ENCODE peak calls at places on chromosomes 3 and 15, in nine cellular contexts. Z, V, U, A, D, H, P, I and E are unnamed samples.

GRCh38 chr15:60370804-60371700 is 26.7 kb downstream of the ANXA2 start:
- DNase-seq in Z (peak), D (peak), A (no peak), P (peak), H (no peak), V (no peak), I (peak), U (no peak), E (no peak)

GRCh38 chr15:89408512-89409183 is 74.0 kb upstream of the POLG start:
- DNase-seq in H (no peak), P (no peak), D (no peak), A (no peak), Z (no peak), I (no peak), V (no peak), U (no peak), E (no peak)

GRCh38 chr3:14586611-14587010 is 46.5 kb upstream of the GRIP2 start:
- DNase-seq in I (no peak), D (no peak), V (no peak), Z (no peak), H (no peak), A (no peak), P (no peak), U (no peak), E (no peak)

GRCh38 chr3:169911272-169911671 is at the start of gene SAMD7:
- DNase-seq in A (no peak), P (no peak), H (no peak), V (no peak), U (no peak), D (no peak), I (no peak), Z (no peak), E (no peak)

GRCh38 chr15:70156781-70157261 is 59.1 kb upstream of the TLE3 start:
- DNase-seq in H (no peak), I (peak), A (no peak), P (peak), V (no peak), Z (peak), U (peak), D (peak), E (no peak)

GRCh38 chr15:60733196-60733595 is 254.3 kb upstream of the ICE2 start:
- DNase-seq in H (no peak), A (no peak), D (no peak), U (no peak), Z (no peak), I (no peak), P (no peak), V (no peak), E (no peak)

GRCh38 chr3:43759297-43759782 is 68.6 kb downstream of the ABHD5 start:
- DNase-seq in U (no peak), H (peak), A (no peak), P (peak), V (peak), D (no peak), Z (peak), I (no peak), E (no peak)

GRCh38 chr3:71226565-71227281 is 356.8 kb downstream of the FOXP1 start:
- DNase-seq in I (no peak), Z (peak), U (no peak), V (peak), D (peak), H (no peak), A (peak), P (peak), E (no peak)

GRCh38 chr15:52178765-52179164 is 12.4 kb downstream of the GNB5 start:
- DNase-seq in A (no peak), P (no peak), D (no peak), U (peak), Z (no peak), H (no peak), V (no peak), I (peak), E (no peak)

GRCh38 chr15:100806157-100806556 is 73.5 kb upstream of the ALDH1A3 start:
- DNase-seq in Z (no peak), I (no peak), U (no peak), V (no peak), D (no peak), P (no peak), A (no peak), H (no peak), E (no peak)

GRCh38 chr3:64686446-64686908 is 1.3 kb downstream of the ADAMTS9 start:
- DNase-seq in D (peak), U (no peak), Z (peak), V (peak), H (peak), P (peak), A (peak), I (no peak), E (no peak)

GRCh38 chr15:80418892-80419537 is 14.8 kb downstream of the ARNT2 start:
- DNase-seq in Z (no peak), H (peak), I (no peak), A (peak), U (no peak), P (no peak), D (no peak), V (peak), E (peak)

GRCh38 chr15:51775967-51776816 is 24.8 kb downstream of the TMOD2 start:
- DNase-seq in D (no peak), I (peak), A (peak), U (peak), Z (no peak), P (peak), V (peak), H (peak), E (peak)

GRCh38 chr3:97940034-97940433 is 32.2 kb downstream of the RIOX2 start:
- DNase-seq in D (no peak), H (peak), A (no peak), Z (no peak), I (no peak), P (no peak), U (no peak), V (peak), E (no peak)

GRCh38 chr3:101229681-101230080 is 90.7 kb downstream of the IMPG2 start:
- DNase-seq in D (no peak), I (no peak), Z (no peak), V (no peak), H (no peak), U (no peak), P (no peak), A (no peak), E (no peak)

GRCh38 chr3:183114779-183115178 is 15.5 kb upstream of the MCCC1 start:
- DNase-seq in H (peak), D (no peak), I (no peak), A (no peak), U (peak), V (no peak), Z (no peak), P (no peak), E (no peak)

GRCh38 chr3:38004415-38005075 is 14.0 kb downstream of the VILL start:
- DNase-seq in I (no peak), D (peak), P (peak), U (peak), V (peak), Z (peak), H (peak), A (no peak), E (peak)

GRCh38 chr3:155065537-155065936 is 14.6 kb upstream of the MME start:
- DNase-seq in P (no peak), D (no peak), V (peak), H (no peak), A (no peak), I (no peak), U (no peak), Z (peak), E (no peak)

GRCh38 chr3:39343076-39343717 is 13.7 kb downstream of the CCR8 start:
- DNase-seq in A (no peak), P (no peak), V (no peak), I (no peak), Z (no peak), D (no peak), U (no peak), H (no peak), E (no peak)

GRCh38 chr3:185815391-185816282 is 9.2 kb downstream of the IGF2BP2 start:
- DNase-seq in V (peak), Z (no peak), D (no peak), I (no peak), A (no peak), H (peak), U (no peak), P (no peak), E (no peak)

GRCh38 chr3:71402280-71402679 is 181.2 kb downstream of the FOXP1 start:
- DNase-seq in D (no peak), P (no peak), V (no peak), A (no peak), U (no peak), I (no peak), Z (no peak), H (no peak), E (no peak)

GRCh38 chr3:40985195-40985594 is 214.1 kb upstream of the CTNNB1 start:
- DNase-seq in P (no peak), D (no peak), H (no peak), A (no peak), Z (no peak), V (peak), I (no peak), U (no peak), E (no peak)

GRCh38 chr15:45869034-45869668 is 234.3 kb downstream of the SQOR start:
- DNase-seq in U (no peak), Z (no peak), H (no peak), V (no peak), P (no peak), I (no peak), A (no peak), D (no peak), E (no peak)

GRCh38 chr3:150059241-150059640 is 88.5 kb upstream of the PFN2 start:
- DNase-seq in V (no peak), D (no peak), P (no peak), U (no peak), H (no peak), I (no peak), A (no peak), Z (no peak), E (no peak)

GRCh38 chr15:98658831-98659699 is 10.7 kb downstream of the IGF1R start:
- DNase-seq in V (peak), H (peak), U (peak), P (peak), Z (no peak), A (peak), I (no peak), D (no peak), E (peak)

GRCh38 chr15:93048759-93049161 is 40.3 kb downstream of the RGMA start:
- DNase-seq in V (no peak), D (no peak), A (no peak), U (no peak), P (no peak), Z (peak), I (no peak), H (no peak), E (no peak)

GRCh38 chr3:182019926-182020325 is 308.2 kb downstream of the SOX2 start:
- DNase-seq in H (no peak), V (no peak), P (no peak), U (no peak), I (no peak), A (no peak), Z (no peak), D (no peak), E (no peak)

DNA sequence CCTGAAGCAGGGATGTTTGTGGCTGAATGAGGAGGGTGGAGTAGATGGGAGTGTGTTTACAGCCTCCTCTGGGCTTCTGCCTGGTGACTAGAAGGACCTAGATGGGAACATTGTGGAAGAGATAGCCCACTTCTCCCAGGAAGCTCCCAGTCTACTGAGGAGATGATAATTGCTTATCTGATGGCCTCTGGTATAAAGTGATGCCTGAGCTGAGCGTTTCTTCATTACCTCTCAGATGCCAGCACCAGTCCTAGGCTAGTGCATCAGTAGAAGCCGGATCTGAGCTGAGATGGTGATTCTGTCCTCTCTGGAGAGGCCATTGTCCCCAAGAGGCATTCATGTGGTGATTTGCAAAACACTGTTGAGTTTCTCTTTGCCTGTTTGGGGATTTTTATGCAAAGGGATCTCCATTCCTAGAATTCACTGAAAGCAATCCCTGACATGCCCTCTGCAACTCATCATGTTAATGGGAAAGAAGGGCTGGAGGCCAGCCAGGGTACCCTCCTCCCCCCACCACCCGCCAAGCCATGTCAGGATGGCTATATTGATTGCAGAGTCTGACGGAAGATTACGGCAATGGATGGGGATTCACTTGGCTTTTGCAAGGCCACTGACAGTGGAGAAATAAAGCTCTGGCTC is 166.4 kb upstream of the ROPN1 start:
- DNase-seq in A (no peak), Z (no peak), D (no peak), I (no peak), H (peak), P (no peak), U (no peak), V (no peak), E (no peak)
- TF ChIP-seq CTCF in A (no peak), Z (no peak), D (no peak), I (no peak), H (no peak), P (no peak), U (no peak), V (no peak), E (no peak)

GRCh38 chr3:113005622-113006021 is 14.8 kb downstream of the GTPBP8 start:
- DNase-seq in H (no peak), D (no peak), A (no peak), Z (no peak), U (no peak), P (no peak), I (no peak), V (no peak), E (no peak)
- TF ChIP-seq CTCF in H (no peak), D (no peak), A (no peak), Z (no peak), U (no peak), P (no peak), I (no peak), V (no peak), E (no peak)

GRCh38 chr3:123656691-123657090 is 71.8 kb upstream of the HACD2 start:
- DNase-seq in P (no peak), V (peak), A (no peak), Z (no peak), H (peak), D (no peak), I (no peak), U (no peak), E (no peak)
- TF ChIP-seq CTCF in P (no peak), V (peak), A (no peak), Z (peak), H (peak), D (no peak), I (no peak), U (no peak), E (peak)

GRCh38 chr3:184461219-184461618 is 81.4 kb downstream of the CHRD start:
- DNase-seq in P (no peak), I (no peak), A (no peak), U (no peak), D (no peak), V (no peak), H (no peak), Z (no peak), E (no peak)
- TF ChIP-seq CTCF in P (no peak), I (no peak), A (no peak), U (no peak), D (no peak), V (no peak), H (no peak), Z (no peak), E (no peak)

DNA sequence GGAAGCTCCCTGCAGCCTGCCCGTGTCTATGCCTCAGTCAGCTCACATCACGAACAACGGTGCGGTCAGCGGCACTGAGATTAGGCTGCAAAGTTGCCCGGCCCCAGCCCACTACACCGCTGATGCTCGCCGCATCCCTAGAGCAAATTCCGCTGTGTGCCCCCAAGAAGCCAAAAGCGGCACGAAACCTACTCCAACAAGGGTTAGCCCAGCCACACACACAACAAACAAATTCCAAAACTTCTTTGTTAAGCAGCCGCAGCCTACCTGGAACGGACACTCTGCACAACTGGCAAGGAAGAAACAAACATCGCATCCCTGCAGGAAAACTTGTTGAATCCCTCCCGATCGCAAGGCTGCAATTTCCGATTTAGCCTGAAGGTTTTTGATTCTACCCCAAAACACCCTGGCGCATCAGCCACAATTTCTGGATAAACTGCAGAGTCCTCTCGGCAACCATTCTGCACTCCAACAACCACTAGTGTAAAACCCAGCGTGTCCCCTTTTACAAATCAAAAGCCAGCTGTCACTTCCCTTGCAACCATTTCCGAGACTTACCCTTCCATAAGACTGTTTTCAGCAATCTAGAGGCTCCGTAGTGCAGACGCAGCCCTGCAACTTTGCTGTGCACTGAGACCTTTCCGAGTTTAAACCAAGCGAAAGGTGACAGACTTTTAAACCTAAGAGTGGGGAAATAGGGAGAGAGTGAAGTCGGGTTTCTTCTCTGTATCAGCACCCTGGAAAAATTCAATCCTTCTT is 425 bp downstream of the ROBO1 start:
- DNase-seq in D (no peak), U (no peak), P (no peak), I (no peak), Z (no peak), V (no peak), H (peak), A (no peak), E (peak)
- TF ChIP-seq CTCF in D (no peak), U (no peak), P (no peak), I (no peak), Z (no peak), V (no peak), H (peak), A (no peak), E (peak)

GRCh38 chr3:133709139-133709538 is 37.1 kb upstream of the TF start:
- DNase-seq in H (no peak), A (no peak), D (no peak), P (no peak), I (no peak), V (no peak), U (no peak), Z (no peak), E (no peak)
- TF ChIP-seq CTCF in H (no peak), A (no peak), D (no peak), P (no peak), I (no peak), V (no peak), U (no peak), Z (no peak), E (no peak)

GRCh38 chr15:33341943-33342342 is 31.2 kb downstream of the RYR3 start:
- DNase-seq in P (no peak), A (no peak), I (no peak), Z (no peak), D (no peak), H (no peak), U (no peak), V (no peak), E (no peak)
- TF ChIP-seq CTCF in P (no peak), A (no peak), I (no peak), Z (no peak), D (no peak), H (no peak), U (no peak), V (no peak), E (no peak)

GRCh38 chr3:54225841-54226528 is 103.6 kb downstream of the CACNA2D3 start:
- DNase-seq in I (no peak), V (no peak), A (no peak), D (no peak), H (no peak), P (no peak), Z (no peak), U (no peak), E (no peak)
- TF ChIP-seq CTCF in I (no peak), V (no peak), A (no peak), D (no peak), H (no peak), P (no peak), Z (no peak), U (no peak), E (no peak)

GRCh38 chr3:159458982-159459381 is 529.7 kb upstream of the IL12A start:
- DNase-seq in Z (no peak), V (no peak), I (no peak), A (no peak), U (no peak), H (no peak), P (no peak), D (no peak), E (no peak)
- TF ChIP-seq CTCF in Z (no peak), V (no peak), I (no peak), A (no peak), U (no peak), H (no peak), P (no peak), D (no peak), E (no peak)